ENCODE peak calls at places on chromosomes 2 and 18, in four cellular contexts. One of them, this sample, is unnamed.

GRCh38 chr2:44155577-44156446 is 12.9 kb upstream of the PPM1B start:
- DNase-seq in PC-3: peak; percentile 20
- DNase-seq in left ventricle myocardium inferior: no peak
- DNase-seq in upper lobe of right lung: no peak
- DNase-seq in this sample: no peak

GRCh38 chr2:116810071-116810470 is 1004.4 kb upstream of the DDX18 start:
- DNase-seq in upper lobe of right lung: no peak
- DNase-seq in PC-3: peak; percentile 87
- DNase-seq in left ventricle myocardium inferior: no peak
- DNase-seq in this sample: no peak

GRCh38 chr18:32879497-32879896 is 106.7 kb upstream of the KLHL14 start:
- DNase-seq in upper lobe of right lung: no peak
- DNase-seq in left ventricle myocardium inferior: no peak
- DNase-seq in PC-3: no peak
- DNase-seq in this sample: no peak

GRCh38 chr2:226151157-226151556 is 648.5 kb downstream of the IRS1 start:
- DNase-seq in upper lobe of right lung: no peak
- DNase-seq in PC-3: no peak
- DNase-seq in left ventricle myocardium inferior: no peak
- DNase-seq in this sample: no peak

GRCh38 chr2:141942006-141942789 is 188.6 kb downstream of the LRP1B start:
- DNase-seq in upper lobe of right lung: no peak
- DNase-seq in PC-3: peak; percentile 11
- DNase-seq in left ventricle myocardium inferior: no peak
- DNase-seq in this sample: no peak

GRCh38 chr2:100789361-100789760 is 30.6 kb upstream of the NPAS2 start:
- DNase-seq in left ventricle myocardium inferior: no peak
- DNase-seq in PC-3: no peak
- DNase-seq in upper lobe of right lung: no peak
- DNase-seq in this sample: no peak

GRCh38 chr2:216492951-216493685 is 5.5 kb upstream of the RPL37A start:
- DNase-seq in left ventricle myocardium inferior: no peak
- DNase-seq in upper lobe of right lung: no peak
- DNase-seq in PC-3: peak; percentile 77
- DNase-seq in this sample: no peak

GRCh38 chr2:173881466-173881865 is 83.7 kb downstream of the SP3 start:
- DNase-seq in PC-3: no peak
- DNase-seq in upper lobe of right lung: no peak
- DNase-seq in left ventricle myocardium inferior: no peak
- DNase-seq in this sample: no peak

GRCh38 chr18:24658302-24658701 is 197.9 kb downstream of the HRH4 start:
- DNase-seq in PC-3: no peak
- DNase-seq in left ventricle myocardium inferior: no peak
- DNase-seq in upper lobe of right lung: no peak
- DNase-seq in this sample: no peak

GRCh38 chr18:44898536-44898935 is 217.8 kb downstream of the SETBP1 start:
- DNase-seq in left ventricle myocardium inferior: no peak
- DNase-seq in PC-3: no peak
- DNase-seq in upper lobe of right lung: no peak
- DNase-seq in this sample: no peak

GRCh38 chr2:220512419-220512818 is 885.0 kb downstream of the SLC4A3 start:
- DNase-seq in PC-3: peak; percentile 74
- DNase-seq in left ventricle myocardium inferior: no peak
- DNase-seq in upper lobe of right lung: no peak
- DNase-seq in this sample: no peak

GRCh38 chr2:200193331-200193730 is 113.2 kb upstream of the SPATS2L start:
- DNase-seq in upper lobe of right lung: no peak
- DNase-seq in left ventricle myocardium inferior: no peak
- DNase-seq in PC-3: no peak
- DNase-seq in this sample: no peak

GRCh38 chr2:3386448-3386958 is 7.0 kb downstream of the TRAPPC12 start:
- DNase-seq in left ventricle myocardium inferior: no peak
- DNase-seq in upper lobe of right lung: no peak
- DNase-seq in PC-3: no peak
- DNase-seq in this sample: no peak

GRCh38 chr2:233821196-233821595 is 33.1 kb downstream of the HJURP start:
- DNase-seq in left ventricle myocardium inferior: no peak
- DNase-seq in PC-3: no peak
- DNase-seq in upper lobe of right lung: no peak
- DNase-seq in this sample: no peak

GRCh38 chr2:86015006-86015405 is 90.7 kb downstream of the POLR1A start:
- DNase-seq in upper lobe of right lung: no peak
- DNase-seq in PC-3: no peak
- DNase-seq in left ventricle myocardium inferior: no peak
- DNase-seq in this sample: no peak

GRCh38 chr2:106075038-106075437 is 119.1 kb downstream of the UXS1 start:
- DNase-seq in left ventricle myocardium inferior: no peak
- DNase-seq in PC-3: no peak
- DNase-seq in upper lobe of right lung: no peak
- DNase-seq in this sample: no peak

GRCh38 chr2:179486969-179487752 is 222.5 kb upstream of the SESTD1 start:
- DNase-seq in PC-3: no peak
- DNase-seq in left ventricle myocardium inferior: no peak
- DNase-seq in upper lobe of right lung: no peak
- DNase-seq in this sample: no peak

GRCh38 chr2:113103277-113103676 is 24.1 kb upstream of the IL1RN start:
- DNase-seq in left ventricle myocardium inferior: no peak
- DNase-seq in upper lobe of right lung: no peak
- DNase-seq in PC-3: no peak
- DNase-seq in this sample: no peak

GRCh38 chr2:239927424-239927981 is 97.6 kb downstream of the NDUFA10 start:
- DNase-seq in PC-3: peak; percentile 90
- DNase-seq in upper lobe of right lung: peak; percentile 64
- DNase-seq in left ventricle myocardium inferior: peak; percentile 14
- DNase-seq in this sample: peak; percentile 68

GRCh38 chr2:10413488-10413887 is 34.6 kb downstream of the ODC1 start:
- DNase-seq in PC-3: peak; percentile 53
- DNase-seq in upper lobe of right lung: no peak
- DNase-seq in left ventricle myocardium inferior: no peak
- DNase-seq in this sample: no peak
- H3K4me1 ChIP-seq in PC-3: peaks cover 40% of the 10 kb centered on the region
- H3K4me1 ChIP-seq in upper lobe of right lung: peaks cover 11% of the 10 kb centered on the region
- H3K4me1 ChIP-seq in left ventricle myocardium inferior: peaks cover 33% of the 10 kb centered on the region
- H3K4me1 ChIP-seq in this sample: peaks cover 9% of the 10 kb centered on the region

DNA sequence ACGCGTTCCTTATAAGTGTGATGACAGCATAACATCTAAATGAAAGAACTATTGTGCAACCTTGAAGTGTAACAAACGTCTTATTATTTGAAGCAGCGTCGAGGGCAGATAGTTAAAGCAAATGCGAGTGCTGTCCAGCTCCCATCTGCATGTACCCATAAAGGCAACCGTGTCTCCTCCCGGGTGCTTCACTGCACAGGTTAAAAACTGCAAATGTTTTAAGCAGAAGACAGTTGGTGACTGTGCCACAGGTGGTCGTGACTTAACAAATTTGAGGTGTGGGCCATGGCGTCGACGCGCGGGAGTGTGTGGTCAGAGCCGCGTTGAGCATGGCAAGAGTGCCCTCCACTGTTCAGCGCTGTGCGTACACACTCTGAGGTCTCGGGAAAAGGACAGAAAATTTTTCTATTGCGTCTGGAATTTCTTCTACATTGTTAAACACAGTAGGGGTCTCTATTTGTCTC is 6.4 kb downstream of the SALL3 start:
- DNase-seq in upper lobe of right lung: no peak
- DNase-seq in PC-3: peak; percentile 25
- DNase-seq in left ventricle myocardium inferior: no peak
- DNase-seq in this sample: no peak
- TF ChIP-seq CTCF in upper lobe of right lung: peak; percentile 44
- TF ChIP-seq CTCF in PC-3: peak; percentile 59
- TF ChIP-seq CTCF in left ventricle myocardium inferior: peak; percentile 54
- TF ChIP-seq CTCF in this sample: peak; percentile 58

GRCh38 chr2:64119369-64119768 is 24.9 kb downstream of the PELI1 start:
- DNase-seq in upper lobe of right lung: no peak
- DNase-seq in PC-3: no peak
- DNase-seq in left ventricle myocardium inferior: no peak
- DNase-seq in this sample: no peak

GRCh38 chr2:64122358-64122757 is 21.9 kb downstream of the PELI1 start:
- DNase-seq in left ventricle myocardium inferior: no peak
- DNase-seq in upper lobe of right lung: no peak
- DNase-seq in PC-3: no peak
- DNase-seq in this sample: no peak

GRCh38 chr2:64123740-64124139 is 20.5 kb downstream of the PELI1 start:
- DNase-seq in left ventricle myocardium inferior: no peak
- DNase-seq in upper lobe of right lung: no peak
- DNase-seq in PC-3: no peak
- DNase-seq in this sample: no peak

GRCh38 chr2:64120928-64121327 is 23.3 kb downstream of the PELI1 start:
- DNase-seq in upper lobe of right lung: no peak
- DNase-seq in PC-3: peak; percentile 68
- DNase-seq in left ventricle myocardium inferior: no peak
- DNase-seq in this sample: no peak

DNA sequence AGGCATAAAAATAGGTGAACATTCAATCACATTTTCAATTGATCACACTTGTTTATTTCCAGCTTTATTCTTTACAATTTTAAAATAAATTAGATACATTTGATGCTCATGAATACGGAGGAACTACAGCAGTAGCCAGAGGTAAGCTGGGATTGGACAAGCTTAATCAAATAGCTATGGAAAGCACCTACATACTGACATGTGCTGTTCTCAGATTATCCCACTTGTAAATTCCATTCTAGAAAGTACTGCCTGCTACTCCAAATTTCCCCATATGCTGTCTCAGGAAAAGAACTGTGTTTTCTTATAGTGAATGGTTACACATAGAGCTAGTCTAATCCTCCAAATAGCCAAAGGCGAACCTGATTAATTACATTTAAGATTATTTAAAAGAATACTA is 24.2 kb downstream of the PELI1 start:
- DNase-seq in upper lobe of right lung: no peak
- DNase-seq in PC-3: no peak
- DNase-seq in left ventricle myocardium inferior: no peak
- DNase-seq in this sample: no peak
- H3K4me1 ChIP-seq in upper lobe of right lung: peaks cover 50% of the 10 kb centered on the region
- H3K4me1 ChIP-seq in PC-3: peaks cover 24% of the 10 kb centered on the region
- H3K4me1 ChIP-seq in left ventricle myocardium inferior: peaks cover 57% of the 10 kb centered on the region
- H3K4me1 ChIP-seq in this sample: peaks cover 7% of the 10 kb centered on the region

GRCh38 chr2:17259613-17260012 is 258.6 kb downstream of the RAD51AP2 start:
- DNase-seq in left ventricle myocardium inferior: no peak
- DNase-seq in upper lobe of right lung: no peak
- DNase-seq in PC-3: no peak
- DNase-seq in this sample: no peak

GRCh38 chr2:17254421-17254820 is 263.8 kb downstream of the RAD51AP2 start:
- DNase-seq in upper lobe of right lung: no peak
- DNase-seq in PC-3: no peak
- DNase-seq in left ventricle myocardium inferior: no peak
- DNase-seq in this sample: no peak

GRCh38 chr2:17255071-17255470 is 263.2 kb downstream of the RAD51AP2 start:
- DNase-seq in PC-3: no peak
- DNase-seq in left ventricle myocardium inferior: no peak
- DNase-seq in upper lobe of right lung: no peak
- DNase-seq in this sample: no peak

GRCh38 chr2:17252258-17252657 is 266.0 kb downstream of the RAD51AP2 start:
- DNase-seq in left ventricle myocardium inferior: no peak
- DNase-seq in PC-3: no peak
- DNase-seq in upper lobe of right lung: no peak
- DNase-seq in this sample: no peak

DNA sequence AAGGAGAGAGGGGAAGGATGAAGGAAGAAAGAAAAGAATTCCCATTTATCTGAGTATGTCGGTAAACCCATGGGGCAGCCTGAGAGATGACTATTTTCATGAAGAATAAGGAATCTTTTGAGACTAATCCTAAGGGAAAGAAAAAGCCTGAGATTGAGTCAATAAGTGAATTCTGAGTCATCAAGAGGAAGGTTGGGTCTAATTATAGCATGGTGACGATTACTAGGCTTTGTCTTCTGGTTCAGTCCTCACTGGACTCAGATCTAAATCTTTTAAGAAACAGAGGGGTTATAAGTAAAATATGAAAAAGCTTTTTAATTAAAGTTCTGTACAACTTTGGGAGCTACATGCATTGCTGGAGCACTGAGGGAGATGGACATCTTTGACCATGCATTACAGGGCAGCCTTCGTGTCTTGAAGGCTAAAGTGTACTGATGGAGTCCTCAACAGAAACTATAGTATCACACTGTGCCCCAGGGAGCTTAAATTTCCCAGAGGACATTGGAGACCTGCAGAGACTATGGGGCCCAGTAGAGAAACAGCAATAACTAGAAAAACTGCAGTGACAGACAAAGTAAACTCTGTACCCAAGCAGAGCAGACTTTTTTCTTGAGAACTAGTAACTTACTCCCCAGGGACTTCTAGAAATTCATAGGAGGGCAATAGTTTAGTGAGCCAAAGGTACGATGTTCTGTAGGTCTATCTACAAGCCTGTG is 260.9 kb downstream of the RAD51AP2 start:
- DNase-seq in left ventricle myocardium inferior: no peak
- DNase-seq in upper lobe of right lung: no peak
- DNase-seq in PC-3: no peak
- DNase-seq in this sample: no peak
- TF ChIP-seq CTCF in left ventricle myocardium inferior: no peak
- TF ChIP-seq CTCF in upper lobe of right lung: no peak
- TF ChIP-seq CTCF in PC-3: no peak
- TF ChIP-seq CTCF in this sample: no peak

GRCh38 chr2:176752295-176752694 is 460.3 kb upstream of the HNRNPA3 start:
- DNase-seq in left ventricle myocardium inferior: no peak
- DNase-seq in upper lobe of right lung: no peak
- DNase-seq in PC-3: no peak
- DNase-seq in this sample: no peak
- H3K4me1 ChIP-seq in left ventricle myocardium inferior: peaks cover 6% of the 10 kb centered on the region
- H3K4me1 ChIP-seq in upper lobe of right lung: no peaks in the 10 kb centered on the region
- H3K4me1 ChIP-seq in PC-3: no peaks in the 10 kb centered on the region
- H3K4me1 ChIP-seq in this sample: no peaks in the 10 kb centered on the region

DNA sequence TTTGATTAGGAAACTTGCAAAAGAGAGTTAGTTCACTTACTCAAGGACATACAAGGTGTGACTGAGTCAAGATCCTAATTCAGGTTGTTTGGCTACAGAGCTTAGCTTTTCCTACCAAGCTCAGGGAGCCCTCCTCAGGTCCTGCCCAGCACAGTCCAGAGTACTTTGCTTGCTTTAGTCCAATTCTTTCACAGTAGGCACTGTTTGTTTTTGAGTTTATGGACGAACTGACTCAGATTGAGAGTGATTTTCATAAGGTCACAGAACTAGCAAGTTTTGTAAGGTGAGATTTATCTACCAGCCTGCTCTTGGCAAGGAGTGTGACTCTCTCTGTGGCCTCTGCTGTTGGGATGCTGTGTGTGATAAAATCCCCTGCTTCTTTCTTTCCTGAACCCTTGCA is 310.5 kb downstream of the PTPRM start:
- DNase-seq in left ventricle myocardium inferior: no peak
- DNase-seq in upper lobe of right lung: no peak
- DNase-seq in PC-3: peak; percentile 91
- DNase-seq in this sample: no peak
- TF ChIP-seq CTCF in left ventricle myocardium inferior: no peak
- TF ChIP-seq CTCF in upper lobe of right lung: no peak
- TF ChIP-seq CTCF in PC-3: peak; percentile 50
- TF ChIP-seq CTCF in this sample: no peak

This sample was measured in kidney.